ENCODE peak calls at places on chromosomes 2 and 18, in five cellular contexts. L is sciatic nerve, J is AG08396, I is psoas muscle, W is heart right ventricle. O is an unnamed sample.

GRCh38 chr2:168526641-168527040 is 70.6 kb downstream of the CERS6 start:
- DNase-seq in L (no peak), J (no peak), I (no peak), W (no peak), O (peak; percentile 32)

GRCh38 chr2:11798946-11799495 is 52.6 kb downstream of the LPIN1 start:
- DNase-seq in L (no peak), J (no peak), I (no peak), W (no peak), O (no peak)

GRCh38 chr2:166334800-166335199 is 40.9 kb downstream of the SCN9A start:
- DNase-seq in L (no peak), J (no peak), I (no peak), W (no peak), O (no peak)

GRCh38 chr2:237500681-237501424 is 13.8 kb downstream of the MLPH start:
- DNase-seq in L (peak; percentile 51), J (peak; percentile 91), I (no peak), W (no peak), O (peak; percentile 89)

GRCh38 chr2:64120008-64120407 is 24.2 kb downstream of the PELI1 start:
- DNase-seq in L (no peak), J (no peak), I (no peak), W (no peak), O (no peak)

GRCh38 chr18:9683418-9684396 is 24.4 kb upstream of the RAB31 start:
- DNase-seq in L (no peak), J (peak; percentile 29), I (no peak), W (no peak), O (peak; percentile 73)

GRCh38 chr2:109726666-109727270 is 67.3 kb upstream of the RGPD5 start:
- DNase-seq in L (peak; percentile 19), J (no peak), I (no peak), W (no peak), O (no peak)

GRCh38 chr2:42754021-42754775 is 9.7 kb downstream of the OXER1 start:
- DNase-seq in L (no peak), J (no peak), I (peak; percentile 75), W (no peak), O (no peak)

GRCh38 chr2:205187731-205188130 is 494.6 kb upstream of the NRP2 start:
- DNase-seq in L (no peak), J (no peak), I (no peak), W (no peak), O (peak; percentile 60)

GRCh38 chr2:240393831-240394410 is 41.5 kb upstream of the GPC1 start:
- DNase-seq in L (peak; percentile 48), J (no peak), I (peak; percentile 7), W (no peak), O (no peak)

GRCh38 chr2:176755537-176756135 is 457.0 kb upstream of the HNRNPA3 start:
- DNase-seq in L (no peak), J (no peak), I (no peak), W (no peak), O (no peak)

GRCh38 chr18:62637807-62638687 is 77.3 kb upstream of the PHLPP1 start:
- DNase-seq in L (no peak), J (no peak), I (no peak), W (no peak), O (peak; percentile 25)

GRCh38 chr2:55992465-55992864 is 68.9 kb upstream of the EFEMP1 start:
- DNase-seq in L (no peak), J (peak; percentile 77), I (no peak), W (no peak), O (peak; percentile 35)

GRCh38 chr2:212227755-212228154 is 310.8 kb downstream of the ERBB4 start:
- DNase-seq in L (no peak), J (peak; percentile 32), I (no peak), W (no peak), O (no peak)

GRCh38 chr2:205721057-205721767 is 38.9 kb downstream of the NRP2 start:
- DNase-seq in L (no peak), J (no peak), I (no peak), W (no peak), O (no peak)

GRCh38 chr2:181784556-181784955 is 104.2 kb upstream of the NEUROD1 start:
- DNase-seq in L (no peak), J (no peak), I (no peak), W (no peak), O (no peak)